ENCODE peak calls at places on chromosomes 3 and 15, in eight cellular contexts. One of them, this sample, is unnamed. For H3K4me1, the result is how much of the 10 kb centered on the place peaks cover.

GRCh38 chr3:133747373-133747772 is 1.2 kb downstream of the TF start:
- DNase-seq in CD8-positive, alpha-beta T cell: no peak
- DNase-seq in stomach: no peak
- DNase-seq in K562: no peak
- DNase-seq in neuronal stem cell: no peak
- DNase-seq in cardiac muscle cell: no peak
- DNase-seq in transverse colon: no peak
- DNase-seq in aorta: no peak
- DNase-seq in this sample: no peak

GRCh38 chr3:142931222-142931621 is 32.3 kb downstream of the PAQR9 start:
- DNase-seq in CD8-positive, alpha-beta T cell: peak
- DNase-seq in stomach: no peak
- DNase-seq in K562: no peak
- DNase-seq in neuronal stem cell: no peak
- DNase-seq in cardiac muscle cell: no peak
- DNase-seq in transverse colon: peak
- DNase-seq in aorta: no peak
- DNase-seq in this sample: no peak

GRCh38 chr15:50879016-50879415 is 29.5 kb upstream of the AP4E1 start:
- DNase-seq in CD8-positive, alpha-beta T cell: no peak
- DNase-seq in stomach: no peak
- DNase-seq in K562: no peak
- DNase-seq in neuronal stem cell: no peak
- DNase-seq in cardiac muscle cell: no peak
- DNase-seq in transverse colon: no peak
- DNase-seq in aorta: no peak
- DNase-seq in this sample: no peak

GRCh38 chr15:67146214-67146613 is 80.8 kb downstream of the SMAD3 start:
- DNase-seq in CD8-positive, alpha-beta T cell: no peak
- DNase-seq in stomach: peak
- DNase-seq in K562: no peak
- DNase-seq in neuronal stem cell: no peak
- DNase-seq in cardiac muscle cell: peak
- DNase-seq in transverse colon: peak
- DNase-seq in aorta: no peak
- DNase-seq in this sample: peak

GRCh38 chr3:50154840-50155490 is at the start of gene SEMA3F:
- DNase-seq in CD8-positive, alpha-beta T cell: peak
- DNase-seq in stomach: peak
- DNase-seq in K562: peak
- DNase-seq in neuronal stem cell: peak
- DNase-seq in cardiac muscle cell: peak
- DNase-seq in transverse colon: peak
- DNase-seq in aorta: peak
- DNase-seq in this sample: peak

GRCh38 chr15:45714501-45715488 is 80.0 kb downstream of the SQOR start:
- DNase-seq in CD8-positive, alpha-beta T cell: peak
- DNase-seq in stomach: peak
- DNase-seq in K562: peak
- DNase-seq in neuronal stem cell: peak
- DNase-seq in cardiac muscle cell: peak
- DNase-seq in transverse colon: peak
- DNase-seq in aorta: no peak
- DNase-seq in this sample: peak

GRCh38 chr3:141825216-141826011 is 51.0 kb upstream of the ATP1B3 start:
- DNase-seq in CD8-positive, alpha-beta T cell: no peak
- DNase-seq in stomach: no peak
- DNase-seq in K562: no peak
- DNase-seq in neuronal stem cell: no peak
- DNase-seq in cardiac muscle cell: no peak
- DNase-seq in transverse colon: no peak
- DNase-seq in aorta: no peak
- DNase-seq in this sample: no peak

GRCh38 chr3:113560265-113560664 is 27.9 kb downstream of the SIDT1 start:
- DNase-seq in CD8-positive, alpha-beta T cell: no peak
- DNase-seq in stomach: no peak
- DNase-seq in K562: no peak
- DNase-seq in neuronal stem cell: no peak
- DNase-seq in cardiac muscle cell: no peak
- DNase-seq in transverse colon: no peak
- DNase-seq in aorta: no peak
- DNase-seq in this sample: no peak

GRCh38 chr3:57091874-57092273 is 31.4 kb downstream of the SPATA12 start:
- DNase-seq in CD8-positive, alpha-beta T cell: no peak
- DNase-seq in stomach: no peak
- DNase-seq in K562: no peak
- DNase-seq in neuronal stem cell: no peak
- DNase-seq in cardiac muscle cell: no peak
- DNase-seq in transverse colon: no peak
- DNase-seq in aorta: no peak
- DNase-seq in this sample: no peak

GRCh38 chr15:56931674-56932507 is 13.4 kb downstream of the TCF12 start:
- DNase-seq in CD8-positive, alpha-beta T cell: no peak
- DNase-seq in stomach: no peak
- DNase-seq in K562: no peak
- DNase-seq in neuronal stem cell: no peak
- DNase-seq in cardiac muscle cell: peak
- DNase-seq in transverse colon: no peak
- DNase-seq in aorta: no peak
- DNase-seq in this sample: no peak

GRCh38 chr3:173584093-173584833 is 186.7 kb downstream of the NLGN1 start:
- DNase-seq in CD8-positive, alpha-beta T cell: no peak
- DNase-seq in stomach: no peak
- DNase-seq in K562: peak
- DNase-seq in neuronal stem cell: peak
- DNase-seq in cardiac muscle cell: peak
- DNase-seq in transverse colon: no peak
- DNase-seq in aorta: no peak
- DNase-seq in this sample: no peak

GRCh38 chr3:66693461-66693912 is 192.7 kb upstream of the LRIG1 start:
- DNase-seq in CD8-positive, alpha-beta T cell: no peak
- DNase-seq in stomach: peak
- DNase-seq in K562: no peak
- DNase-seq in neuronal stem cell: no peak
- DNase-seq in cardiac muscle cell: peak
- DNase-seq in transverse colon: peak
- DNase-seq in aorta: no peak
- DNase-seq in this sample: peak

GRCh38 chr3:41202834-41203345 is 3.6 kb downstream of the CTNNB1 start:
- DNase-seq in CD8-positive, alpha-beta T cell: no peak
- DNase-seq in stomach: no peak
- DNase-seq in K562: no peak
- DNase-seq in neuronal stem cell: no peak
- DNase-seq in cardiac muscle cell: peak
- DNase-seq in transverse colon: no peak
- DNase-seq in aorta: no peak
- DNase-seq in this sample: peak

GRCh38 chr3:120652896-120653545 is 29.0 kb downstream of the HGD start:
- DNase-seq in CD8-positive, alpha-beta T cell: no peak
- DNase-seq in stomach: peak
- DNase-seq in K562: no peak
- DNase-seq in neuronal stem cell: no peak
- DNase-seq in cardiac muscle cell: no peak
- DNase-seq in transverse colon: no peak
- DNase-seq in aorta: no peak
- DNase-seq in this sample: no peak

GRCh38 chr3:154130540-154130939 is 9.3 kb downstream of the ARHGEF26 start:
- DNase-seq in CD8-positive, alpha-beta T cell: no peak
- DNase-seq in stomach: no peak
- DNase-seq in K562: no peak
- DNase-seq in neuronal stem cell: no peak
- DNase-seq in cardiac muscle cell: no peak
- DNase-seq in transverse colon: no peak
- DNase-seq in aorta: no peak
- DNase-seq in this sample: no peak

DNA sequence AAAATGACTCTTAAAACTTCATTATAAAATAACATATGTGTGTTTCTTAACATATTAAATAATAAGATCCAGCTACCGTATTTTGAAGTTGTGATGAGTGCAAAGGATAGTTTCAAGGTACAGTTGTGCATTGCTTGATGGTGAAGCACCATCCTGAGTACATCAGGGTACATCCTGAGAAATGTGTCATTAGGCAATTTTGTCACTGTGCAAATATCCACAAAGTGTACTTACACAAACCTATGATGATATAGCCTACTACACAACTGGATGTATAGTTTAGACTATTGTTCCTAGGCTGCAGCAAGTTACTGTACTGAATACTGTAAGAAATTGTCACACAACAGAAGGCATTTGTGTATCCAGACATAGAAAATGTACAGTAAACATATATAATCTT is 20.8 kb upstream of the TM4SF1 start:
- DNase-seq in CD8-positive, alpha-beta T cell: no peak
- DNase-seq in stomach: no peak
- DNase-seq in K562: no peak
- DNase-seq in neuronal stem cell: no peak
- DNase-seq in cardiac muscle cell: no peak
- DNase-seq in transverse colon: no peak
- DNase-seq in aorta: no peak
- DNase-seq in this sample: no peak
- H3K4me1 ChIP-seq in CD8-positive, alpha-beta T cell: under half
- H3K4me1 ChIP-seq in stomach: under half
- H3K4me1 ChIP-seq in K562: under half
- H3K4me1 ChIP-seq in neuronal stem cell: under half
- H3K4me1 ChIP-seq in cardiac muscle cell: under half
- H3K4me1 ChIP-seq in transverse colon: under half
- H3K4me1 ChIP-seq in aorta: under half
- H3K4me1 ChIP-seq in this sample: under half

DNA sequence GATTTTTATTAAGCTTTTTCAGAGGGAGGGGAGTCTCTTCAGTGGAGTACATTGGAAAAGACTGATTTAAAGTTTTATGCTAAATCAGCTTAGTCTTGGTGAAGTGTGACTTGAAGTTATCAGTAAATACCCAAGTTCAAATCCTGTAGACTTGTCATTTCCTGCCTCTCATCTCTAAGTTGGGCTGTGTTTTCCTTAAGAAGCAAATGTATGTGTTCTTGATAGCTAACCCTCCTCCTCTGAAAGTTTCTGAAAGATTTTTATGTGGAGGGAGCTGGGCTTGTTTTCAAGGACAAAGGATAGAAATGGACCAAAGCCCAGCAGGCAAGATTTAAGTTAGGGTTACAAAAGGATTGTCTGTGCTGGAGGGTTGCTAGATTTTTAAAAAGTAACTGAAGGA is 4.2 kb downstream of the MAPKBP1 start:
- DNase-seq in CD8-positive, alpha-beta T cell: no peak
- DNase-seq in stomach: no peak
- DNase-seq in K562: no peak
- DNase-seq in neuronal stem cell: no peak
- DNase-seq in cardiac muscle cell: peak
- DNase-seq in transverse colon: no peak
- DNase-seq in aorta: no peak
- DNase-seq in this sample: no peak
- H3K4me1 ChIP-seq in CD8-positive, alpha-beta T cell: under half
- H3K4me1 ChIP-seq in stomach: half or more
- H3K4me1 ChIP-seq in K562: under half
- H3K4me1 ChIP-seq in neuronal stem cell: under half
- H3K4me1 ChIP-seq in cardiac muscle cell: half or more
- H3K4me1 ChIP-seq in transverse colon: under half
- H3K4me1 ChIP-seq in aorta: under half
- H3K4me1 ChIP-seq in this sample: under half

DNA sequence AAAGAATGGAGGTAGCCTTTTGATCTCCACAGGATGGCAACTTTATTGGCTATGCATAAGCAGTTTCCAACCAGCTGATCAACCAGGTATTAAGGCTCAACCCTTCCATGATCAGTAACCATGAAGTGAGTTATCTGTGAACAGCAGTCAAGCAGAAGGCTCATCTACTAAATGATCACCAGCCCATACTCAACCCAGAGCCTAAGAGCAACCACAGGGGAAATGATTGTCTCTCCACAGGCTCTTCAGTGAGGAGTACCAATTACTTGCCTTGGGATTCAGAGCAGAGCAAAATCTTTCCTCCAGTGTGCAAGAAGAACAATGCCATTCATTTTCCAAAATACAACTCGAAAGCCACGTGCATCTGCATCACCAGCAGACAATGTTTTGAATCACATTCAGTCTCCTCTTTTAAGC is 754.8 kb downstream of the ROBO1 start:
- DNase-seq in CD8-positive, alpha-beta T cell: no peak
- DNase-seq in stomach: no peak
- DNase-seq in K562: no peak
- DNase-seq in neuronal stem cell: no peak
- DNase-seq in cardiac muscle cell: peak
- DNase-seq in transverse colon: no peak
- DNase-seq in aorta: no peak
- DNase-seq in this sample: no peak
- H3K4me1 ChIP-seq in CD8-positive, alpha-beta T cell: under half
- H3K4me1 ChIP-seq in stomach: under half
- H3K4me1 ChIP-seq in K562: under half
- H3K4me1 ChIP-seq in neuronal stem cell: under half
- H3K4me1 ChIP-seq in cardiac muscle cell: half or more
- H3K4me1 ChIP-seq in transverse colon: under half
- H3K4me1 ChIP-seq in aorta: under half
- H3K4me1 ChIP-seq in this sample: under half

GRCh38 chr15:60004846-60005351 is 788 bp downstream of the FOXB1 start:
- DNase-seq in CD8-positive, alpha-beta T cell: peak
- DNase-seq in stomach: no peak
- DNase-seq in K562: no peak
- DNase-seq in neuronal stem cell: peak
- DNase-seq in cardiac muscle cell: peak
- DNase-seq in transverse colon: no peak
- DNase-seq in aorta: peak
- DNase-seq in this sample: no peak
- H3K4me1 ChIP-seq in CD8-positive, alpha-beta T cell: under half
- H3K4me1 ChIP-seq in stomach: under half
- H3K4me1 ChIP-seq in K562: under half
- H3K4me1 ChIP-seq in neuronal stem cell: half or more
- H3K4me1 ChIP-seq in cardiac muscle cell: under half
- H3K4me1 ChIP-seq in transverse colon: under half
- H3K4me1 ChIP-seq in aorta: under half
- H3K4me1 ChIP-seq in this sample: under half

This sample was measured in mucosa of descending colon.